ENCODE peak calls at places on chromosomes 16 and 17, in ten cellular contexts. V, H, X, G, R, D, O, T, F and Z are unnamed samples.

GRCh38 chr17:288802-289356 is 63.7 kb downstream of the RPH3AL start:
- DNase-seq in R (no peak), X (no peak), O (no peak), V (peak), D (no peak), T (no peak), F (no peak), G (no peak), H (no peak), Z (no peak)

GRCh38 chr16:3305109-3306068 is at the start of the genes TIGD7 and ZNF75A:
- DNase-seq in H (peak), F (peak), O (peak), R (peak), V (peak), T (peak), D (peak), X (peak), G (peak), Z (peak)

GRCh38 chr16:3608069-3608468 is 3.3 kb downstream of the SLX4 start:
- DNase-seq in H (no peak), T (no peak), R (no peak), D (no peak), F (no peak), V (no peak), X (no peak), G (no peak), O (no peak), Z (no peak)

GRCh38 chr16:83110221-83110768 is 483.5 kb downstream of the CDH13 start:
- DNase-seq in G (no peak), X (no peak), F (no peak), D (no peak), R (no peak), T (no peak), H (no peak), V (no peak), O (no peak), Z (no peak)

GRCh38 chr17:33277436-33278100 is 15.5 kb downstream of the ASIC2 start:
- DNase-seq in D (peak), F (no peak), X (no peak), O (no peak), R (no peak), T (no peak), G (no peak), H (no peak), V (no peak), Z (no peak)

GRCh38 chr17:36994438-36994837 is 45.7 kb downstream of the AATF start:
- DNase-seq in V (no peak), X (no peak), O (no peak), G (no peak), D (no peak), H (no peak), T (peak), F (no peak), R (peak), Z (no peak)

GRCh38 chr17:14068542-14069250 is 608 bp upstream of the COX10 start:
- DNase-seq in R (no peak), H (no peak), F (no peak), V (no peak), D (no peak), X (no peak), O (no peak), T (no peak), G (no peak), Z (no peak)

GRCh38 chr17:40192961-40193360 is 15.7 kb downstream of the RAPGEFL1 start:
- DNase-seq in F (no peak), O (no peak), D (no peak), T (no peak), H (no peak), X (no peak), R (no peak), G (no peak), V (no peak), Z (no peak)

GRCh38 chr16:54191163-54191562 is 95.4 kb downstream of the IRX3 start:
- DNase-seq in D (no peak), X (no peak), O (no peak), F (no peak), V (no peak), G (no peak), H (no peak), R (no peak), T (no peak), Z (no peak)

GRCh38 chr17:42720996-42721583 is 23.8 kb downstream of the EZH1 start:
- DNase-seq in T (peak), F (no peak), H (no peak), D (peak), X (peak), O (peak), R (peak), V (no peak), G (no peak), Z (peak)

GRCh38 chr17:79905832-79906231 is 66.6 kb upstream of the CBX4 start:
- DNase-seq in T (no peak), H (no peak), D (no peak), V (no peak), R (peak), G (no peak), X (no peak), F (no peak), O (no peak), Z (no peak)

GRCh38 chr16:78396046-78396445 is 296.6 kb downstream of the WWOX start:
- DNase-seq in O (peak), D (peak), X (no peak), T (no peak), G (no peak), H (no peak), V (no peak), F (no peak), R (no peak), Z (no peak)

GRCh38 chr17:7932949-7933348 is 943 bp downstream of the CNTROB start:
- DNase-seq in O (peak), V (no peak), X (peak), R (peak), H (no peak), T (peak), F (no peak), D (peak), G (peak), Z (no peak)

GRCh38 chr16:89395150-89396142 is 94.9 kb downstream of the ANKRD11 start:
- DNase-seq in F (no peak), X (peak), O (no peak), T (peak), G (peak), H (peak), D (peak), R (peak), V (peak), Z (peak)

GRCh38 chr16:85334718-85335583 is 222.7 kb upstream of the CIBAR2 start:
- DNase-seq in X (no peak), F (no peak), R (no peak), G (peak), H (no peak), V (no peak), O (peak), T (no peak), D (peak), Z (no peak)

GRCh38 chr17:74008196-74008595 is 195.3 kb upstream of the RPL38 start:
- DNase-seq in H (no peak), G (peak), O (peak), T (no peak), X (no peak), R (no peak), F (no peak), V (no peak), D (peak), Z (no peak)

GRCh38 chr16:58563235-58563634 is 47.9 kb downstream of the SETD6 start:
- DNase-seq in H (no peak), R (peak), G (no peak), F (no peak), T (peak), X (peak), D (no peak), O (no peak), V (no peak), Z (peak)

GRCh38 chr17:82424001-82424862 is 5.8 kb upstream of the OGFOD3 start:
- DNase-seq in G (peak), O (peak), T (peak), X (peak), R (peak), H (no peak), F (peak), V (no peak), D (peak), Z (no peak)

GRCh38 chr17:2962236-2962635 is 101.2 kb downstream of the OR1D5 start:
- DNase-seq in T (no peak), O (no peak), X (no peak), R (no peak), D (no peak), F (no peak), V (no peak), H (no peak), G (no peak), Z (no peak)

GRCh38 chr17:74298690-74299617 is 24.9 kb downstream of the DNAI2 start:
- DNase-seq in F (no peak), O (no peak), D (no peak), V (no peak), T (no peak), X (no peak), R (no peak), H (no peak), G (no peak), Z (no peak)

GRCh38 chr17:46884552-46884951 is 33.2 kb downstream of the WNT9B start:
- DNase-seq in H (no peak), G (no peak), R (no peak), X (no peak), D (no peak), O (no peak), F (no peak), V (no peak), T (no peak), Z (no peak)

GRCh38 chr17:63911657-63912100 is 621 bp upstream of the CSHL1 start:
- DNase-seq in H (no peak), R (peak), F (peak), T (no peak), G (peak), D (peak), V (no peak), X (peak), O (peak), Z (no peak)

GRCh38 chr17:78484300-78485159 is 92.7 kb downstream of the DNAH17 start:
- DNase-seq in X (no peak), G (peak), F (peak), R (peak), H (no peak), O (peak), D (peak), T (no peak), V (no peak), Z (no peak)

GRCh38 chr17:63697341-63698286 is 2.3 kb downstream of the LIMD2 start:
- DNase-seq in G (peak), R (peak), V (peak), F (peak), H (peak), O (peak), D (peak), T (no peak), X (peak), Z (no peak)

GRCh38 chr17:66462010-66462409 is 159.6 kb downstream of the PRKCA start:
- DNase-seq in R (no peak), V (no peak), O (no peak), X (no peak), G (peak), T (no peak), H (no peak), D (no peak), F (no peak), Z (no peak)

GRCh38 chr17:50594931-50595330 is 34.4 kb downstream of the CACNA1G start:
- DNase-seq in D (no peak), V (no peak), X (no peak), O (no peak), H (no peak), F (no peak), G (no peak), R (no peak), T (no peak), Z (no peak)

GRCh38 chr17:50594040-50594618 is 33.6 kb downstream of the CACNA1G start:
- DNase-seq in F (no peak), G (no peak), H (no peak), R (no peak), O (no peak), X (no peak), V (no peak), D (no peak), T (no peak), Z (no peak)

GRCh38 chr17:50593321-50593720 is 32.8 kb downstream of the CACNA1G start:
- DNase-seq in D (peak), T (no peak), H (peak), F (no peak), O (peak), R (no peak), X (no peak), V (no peak), G (no peak), Z (no peak)

GRCh38 chr17:50598487-50598886 is 36.2 kb upstream of the ABCC3 start:
- DNase-seq in X (no peak), V (no peak), H (no peak), G (no peak), O (no peak), F (no peak), R (no peak), T (no peak), D (no peak), Z (no peak)

DNA sequence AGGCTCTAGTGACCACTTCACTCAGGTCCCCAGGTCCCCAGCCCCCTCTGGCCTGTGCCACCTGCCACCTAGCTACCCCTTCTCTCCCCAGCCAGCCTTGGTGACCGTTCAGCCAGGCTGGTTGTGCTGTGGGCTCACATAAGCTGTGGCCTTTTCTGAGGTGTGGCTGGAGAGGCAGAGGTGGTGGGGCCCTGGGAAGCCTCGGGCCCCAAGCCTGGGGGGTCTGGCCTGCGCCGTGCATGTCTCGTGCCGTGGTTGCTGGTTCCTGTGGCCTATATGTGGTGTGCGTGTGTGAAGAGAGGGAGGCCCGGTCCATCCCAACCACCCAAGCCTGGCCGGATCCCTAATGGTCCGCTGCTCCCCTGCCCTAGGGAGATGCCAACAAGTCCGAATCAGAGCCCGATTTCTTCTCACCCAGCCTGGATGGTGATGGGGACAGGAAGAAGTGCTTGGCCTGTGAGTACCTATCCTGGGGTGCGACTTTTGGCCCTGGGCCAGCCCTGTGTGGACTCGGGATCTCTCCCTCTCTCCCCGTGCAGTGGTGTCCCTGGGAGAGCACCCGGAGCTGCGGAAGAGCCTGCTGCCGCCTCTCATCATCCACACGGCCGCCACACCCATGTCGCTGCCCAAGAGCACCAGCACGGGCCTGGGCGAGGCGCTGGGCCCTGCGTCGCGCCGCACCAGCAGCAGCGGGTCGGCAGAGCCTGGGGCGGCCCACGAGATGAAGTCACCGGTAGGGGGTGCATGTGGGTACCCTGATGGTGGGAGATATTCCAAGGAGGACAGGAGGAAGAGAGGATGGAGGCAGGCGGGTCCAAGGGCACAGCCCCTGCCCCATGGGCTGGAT is 35.9 kb downstream of the CACNA1G start:
- DNase-seq in T (no peak), F (no peak), V (no peak), X (no peak), D (peak), H (no peak), R (no peak), O (peak), G (peak), Z (no peak)
- TF ChIP-seq CTCF in T (peak), F (no peak), V (no peak), X (peak), D (peak), H (peak), R (peak), O (peak), G (peak), Z (peak)

DNA sequence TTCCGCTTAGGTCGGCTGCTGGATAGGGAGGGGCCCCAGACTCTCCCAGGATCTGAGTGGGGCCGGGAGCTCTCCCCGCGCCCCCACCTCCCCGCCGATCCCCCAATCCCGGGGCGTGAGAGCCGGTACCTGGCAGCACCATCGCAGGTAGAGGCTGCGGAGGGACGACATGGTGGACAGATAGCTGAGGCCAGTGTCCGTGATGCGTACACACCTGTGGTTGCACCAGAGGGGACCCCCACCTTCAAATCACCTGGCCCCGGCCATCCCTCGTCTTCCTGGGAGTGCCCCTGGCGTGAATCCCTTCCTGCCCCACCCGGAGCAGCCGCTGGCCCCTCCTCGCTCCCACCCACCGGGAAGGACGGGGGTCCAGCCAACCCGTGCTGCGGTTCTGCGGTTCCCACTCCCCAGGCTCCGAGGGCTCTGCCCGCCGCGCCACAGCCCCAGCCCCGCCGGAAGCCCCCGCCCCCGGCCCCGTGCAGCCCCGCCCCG is 4.7 kb upstream of the WDR24 start:
- DNase-seq in V (no peak), G (no peak), H (no peak), D (no peak), O (no peak), R (no peak), T (no peak), F (no peak), X (no peak), Z (no peak)
- H3K4me3 ChIP-seq in V (no peak), G (peak), H (peak), D (peak), O (peak), R (no peak), T (no peak), F (peak), X (no peak), Z (no peak)

DNA sequence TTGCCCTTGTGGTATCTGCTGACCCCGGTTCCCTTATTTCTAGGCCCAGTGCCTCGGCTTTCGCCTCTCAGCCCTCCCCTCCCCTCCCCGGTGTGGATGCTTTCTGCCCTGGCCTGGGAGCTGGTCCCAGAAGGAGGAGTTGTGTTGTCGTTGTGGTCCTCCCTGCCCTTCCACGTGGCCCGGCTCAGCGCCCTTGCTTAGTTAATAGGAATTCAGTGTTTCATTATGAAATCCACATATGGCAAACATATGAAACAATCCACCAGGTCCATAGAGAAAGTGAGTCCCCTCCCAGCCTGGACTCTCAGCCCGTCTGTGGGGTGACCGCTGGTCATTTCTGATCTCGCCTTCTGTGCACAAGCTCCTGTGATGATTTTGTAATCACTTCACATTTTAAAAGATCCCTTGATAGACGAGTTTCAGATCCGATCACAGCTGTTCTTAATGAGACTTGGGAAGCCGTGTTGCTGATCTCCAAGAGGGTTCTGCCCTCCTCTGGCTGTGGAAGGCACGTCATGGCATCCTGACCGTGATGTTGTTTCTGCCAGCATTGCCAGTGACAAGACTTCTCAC is 112.1 kb downstream of the BANP start:
- DNase-seq in T (peak), G (no peak), V (peak), F (no peak), R (peak), H (peak), D (no peak), O (no peak), X (peak), Z (peak)
- TF ChIP-seq CTCF in T (peak), G (no peak), V (no peak), F (no peak), R (peak), H (peak), D (no peak), O (peak), X (peak), Z (peak)

DNA sequence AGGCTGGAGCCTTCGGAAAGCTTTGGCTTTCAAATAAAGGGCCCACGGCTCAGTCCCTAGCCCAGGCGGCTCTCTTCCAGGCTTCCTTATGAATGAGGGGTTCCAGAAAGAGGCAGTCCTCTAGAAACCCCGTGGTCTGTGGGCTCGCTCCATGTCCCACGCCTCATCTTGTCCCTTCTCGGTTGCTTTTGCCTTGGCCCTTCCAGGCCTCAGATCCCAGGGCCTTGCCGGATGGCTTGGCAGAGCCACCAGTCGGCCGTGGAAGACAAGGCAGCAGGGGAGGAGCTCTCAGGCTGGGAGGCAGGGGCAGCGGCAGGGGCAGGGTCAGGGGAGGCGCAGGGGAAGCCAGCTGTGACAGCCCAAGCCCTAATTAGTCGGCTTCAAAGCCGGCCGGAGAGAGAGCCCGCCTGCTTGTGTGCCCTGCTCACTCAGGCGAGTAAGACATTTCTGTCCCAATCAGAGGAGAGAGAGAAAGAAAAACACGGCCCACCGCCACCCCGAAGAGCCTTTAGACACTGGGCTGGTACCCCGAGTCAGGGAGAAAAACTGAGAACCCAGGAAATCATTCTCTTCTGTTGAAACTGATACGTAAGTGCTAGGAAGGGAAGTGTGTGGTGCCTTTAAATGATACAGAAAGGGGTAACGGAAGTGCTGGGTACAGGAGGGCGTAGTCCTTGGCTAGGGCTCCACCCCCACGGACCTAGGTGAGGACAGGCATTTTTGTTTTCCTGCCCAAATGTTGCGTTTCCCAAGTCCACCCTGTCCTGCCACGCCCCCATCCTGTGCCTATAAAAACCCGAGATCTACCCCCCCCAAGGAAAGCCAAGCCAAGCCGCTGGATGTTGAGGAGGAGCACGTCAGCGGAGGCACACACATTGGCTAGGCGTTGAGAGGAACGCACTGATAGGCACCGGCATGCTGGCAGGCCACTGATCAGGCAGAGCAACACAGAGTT is 27.8 kb upstream of the MEIOC start:
- DNase-seq in O (peak), V (peak), R (no peak), G (no peak), X (peak), D (peak), T (peak), H (peak), F (no peak), Z (no peak)
- H3K4me3 ChIP-seq in O (peak), V (peak), R (no peak), G (no peak), X (no peak), D (peak), T (no peak), H (peak), F (no peak), Z (no peak)